ENCODE peak calls at places on chromosomes 5 and 9, in five cellular contexts. Y is stimulated activated naive CD8-positive, alpha-beta T cell treated with anti-CD3 and anti-CD28 coated beads, Interleukin-15, amount 100 ng/mL, for 72 hours; M is NCI-H187; L is K562; S is Kasumi-1. W is an unnamed sample.

GRCh38 chr9:90002299-90003045 is 397.7 kb downstream of the GADD45G start:
- DNase-seq in Y (no peak), M (no peak), L (no peak), S (no peak), W (peak; percentile 24)

GRCh38 chr9:20558609-20559016 is 63.7 kb downstream of the MLLT3 start:
- DNase-seq in Y (peak; percentile 30), M (no peak), L (no peak), S (no peak), W (no peak)

GRCh38 chr5:159099049-159099760 is 511 bp downstream of the EBF1 start:
- DNase-seq in Y (peak; percentile 69), M (no peak), L (peak; percentile 59), S (peak; percentile 29), W (peak; percentile 90)

GRCh38 chr9:109026306-109026705 is 13.0 kb upstream of the CTNNAL1 start:
- DNase-seq in Y (no peak), M (no peak), L (no peak), S (no peak), W (no peak)

GRCh38 chr9:37999501-38000189 is 69.4 kb downstream of the SHB start:
- DNase-seq in Y (no peak), M (no peak), L (no peak), S (no peak), W (no peak)

GRCh38 chr5:151430731-151431130 is 16.7 kb upstream of the SLC36A1 start:
- DNase-seq in Y (no peak), M (no peak), L (no peak), S (no peak), W (no peak)

GRCh38 chr9:126957687-126958053 is 43.1 kb downstream of the RALGPS1 start:
- DNase-seq in Y (no peak), M (no peak), L (peak; percentile 23), S (no peak), W (no peak)

GRCh38 chr5:982377-983237 is 26.0 kb upstream of the NKD2 start:
- DNase-seq in Y (no peak), M (no peak), L (peak; percentile 52), S (no peak), W (peak; percentile 13)

W was measured in OCI-LY7.